ENCODE peak calls at places on chromosomes 3 and 15, in seven cellular contexts. H, S, U, T, F, J and O are unnamed samples.

GRCh38 chr3:193970773-193971206 is 165.2 kb upstream of the HES1 start:
- DNase-seq in J (no peak), S (no peak), F (no peak), T (no peak), U (no peak), H (no peak), O (no peak)

GRCh38 chr3:39724233-39724846 is 85.1 kb upstream of the MYRIP start:
- DNase-seq in H (no peak), U (no peak), F (no peak), J (no peak), T (no peak), S (no peak), O (peak; percentile 6)

GRCh38 chr3:128133273-128133883 is 9.8 kb upstream of the RUVBL1 start:
- DNase-seq in T (no peak), S (peak; percentile 60), H (peak; percentile 56), F (no peak), J (peak; percentile 36), U (no peak), O (peak; percentile 81)

GRCh38 chr3:150407051-150407817 is 864 bp upstream of the TSC22D2 start:
- DNase-seq in H (no peak), U (no peak), J (no peak), S (peak; percentile 20), F (no peak), T (no peak), O (no peak)

GRCh38 chr15:85785887-85786777 is 8.6 kb downstream of the KLHL25 start:
- DNase-seq in H (no peak), U (peak; percentile 44), T (no peak), F (no peak), J (peak; percentile 83), S (no peak), O (no peak)

GRCh38 chr3:129077222-129077621 is 16.6 kb downstream of the GP9 start:
- DNase-seq in F (no peak), T (no peak), U (no peak), H (no peak), S (no peak), J (no peak), O (no peak)

GRCh38 chr3:125260158-125260557 is 47.6 kb upstream of the SLC12A8 start:
- DNase-seq in H (no peak), U (no peak), F (no peak), J (no peak), T (no peak), S (no peak), O (no peak)

GRCh38 chr15:68511073-68511991 is 67.5 kb upstream of the CORO2B start:
- DNase-seq in T (peak; percentile 48), F (no peak), J (no peak), U (peak; percentile 50), S (no peak), H (no peak), O (no peak)

GRCh38 chr3:153634683-153635082 is 472.7 kb downstream of the RAP2B start:
- DNase-seq in U (no peak), S (no peak), H (no peak), F (no peak), T (no peak), J (no peak), O (no peak)

GRCh38 chr3:47420044-47420430 is 39.2 kb downstream of the PTPN23 start:
- DNase-seq in H (no peak), F (no peak), T (no peak), J (no peak), U (no peak), S (no peak), O (no peak)

GRCh38 chr3:138800248-138800647 is 34.5 kb downstream of the PIK3CB start:
- DNase-seq in F (no peak), H (no peak), U (no peak), T (no peak), J (no peak), S (no peak), O (no peak)

GRCh38 chr3:54538346-54538745 is 389.5 kb downstream of the LRTM1 start:
- DNase-seq in U (no peak), J (no peak), T (no peak), F (no peak), S (no peak), H (no peak), O (no peak)

GRCh38 chr3:17179381-17180205 is 294.8 kb downstream of the PLCL2 start:
- DNase-seq in H (no peak), T (no peak), U (no peak), S (peak; percentile 33), F (no peak), J (no peak), O (peak; percentile 44)

GRCh38 chr15:66743703-66744536 is 41.9 kb downstream of the SMAD6 start:
- DNase-seq in J (no peak), S (no peak), F (peak; percentile 42), T (no peak), H (no peak), U (no peak), O (no peak)

GRCh38 chr3:197258168-197258755 is 40.1 kb downstream of the DLG1 start:
- DNase-seq in U (no peak), F (no peak), S (no peak), H (no peak), T (no peak), J (no peak), O (no peak)

GRCh38 chr3:170368921-170369320 is 11.4 kb downstream of the SKIL start:
- DNase-seq in T (no peak), U (no peak), S (no peak), F (no peak), J (no peak), H (no peak), O (no peak)
- TF ChIP-seq CTCF in T (no peak), U (no peak), S (peak; percentile 56), F (peak; percentile 23), J (no peak), H (peak; percentile 28), O (peak; percentile 47)

DNA sequence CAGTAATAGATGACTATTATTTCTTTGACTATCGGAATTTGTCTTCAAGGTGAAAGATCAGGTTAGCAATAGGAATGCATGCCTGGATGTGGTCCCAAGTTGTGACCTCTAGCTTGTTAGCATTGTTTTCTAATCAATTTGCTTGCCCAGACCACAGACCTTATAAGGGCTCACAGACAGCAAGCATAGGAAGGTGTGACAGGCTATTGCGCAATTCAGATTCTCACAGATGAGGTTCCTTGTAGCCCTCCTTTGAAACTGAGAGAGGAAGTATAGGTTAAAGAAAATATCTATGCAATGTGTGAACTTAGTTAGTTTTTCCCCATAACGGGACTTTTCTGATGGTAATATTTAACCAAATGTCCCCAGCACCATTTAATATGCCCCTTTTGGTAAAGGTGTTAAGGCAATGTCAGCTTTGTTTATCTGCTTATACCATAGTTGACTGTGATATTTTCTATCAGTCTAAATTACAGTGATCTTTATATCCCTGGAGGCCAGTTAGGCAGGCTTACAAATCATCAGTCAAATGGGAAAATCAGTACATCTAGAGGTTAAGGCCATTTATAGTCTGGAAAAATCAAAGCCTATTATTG is 168.1 kb upstream of the MBNL1 start:
- DNase-seq in T (no peak), S (no peak), H (peak; percentile 18), F (no peak), U (no peak), J (no peak), O (no peak)
- H3K4me1 ChIP-seq in T (no peaks in the 10 kb centered on the region), S (no peaks in the 10 kb centered on the region), H (no peaks in the 10 kb centered on the region), F (no peaks in the 10 kb centered on the region), U (no peaks in the 10 kb centered on the region), J (no peaks in the 10 kb centered on the region), O (no peaks in the 10 kb centered on the region)

GRCh38 chr15:40192942-40193341 is 32.1 kb downstream of the BUB1B start:
- DNase-seq in H (no peak), J (no peak), F (no peak), U (no peak), T (no peak), S (no peak), O (no peak)
- H3K9me3 ChIP-seq in H (no peaks in the 10 kb centered on the region), J (no peaks in the 10 kb centered on the region), F (no peaks in the 10 kb centered on the region), U (no peaks in the 10 kb centered on the region), T (no peaks in the 10 kb centered on the region), S (no peaks in the 10 kb centered on the region), O (no peaks in the 10 kb centered on the region)

DNA sequence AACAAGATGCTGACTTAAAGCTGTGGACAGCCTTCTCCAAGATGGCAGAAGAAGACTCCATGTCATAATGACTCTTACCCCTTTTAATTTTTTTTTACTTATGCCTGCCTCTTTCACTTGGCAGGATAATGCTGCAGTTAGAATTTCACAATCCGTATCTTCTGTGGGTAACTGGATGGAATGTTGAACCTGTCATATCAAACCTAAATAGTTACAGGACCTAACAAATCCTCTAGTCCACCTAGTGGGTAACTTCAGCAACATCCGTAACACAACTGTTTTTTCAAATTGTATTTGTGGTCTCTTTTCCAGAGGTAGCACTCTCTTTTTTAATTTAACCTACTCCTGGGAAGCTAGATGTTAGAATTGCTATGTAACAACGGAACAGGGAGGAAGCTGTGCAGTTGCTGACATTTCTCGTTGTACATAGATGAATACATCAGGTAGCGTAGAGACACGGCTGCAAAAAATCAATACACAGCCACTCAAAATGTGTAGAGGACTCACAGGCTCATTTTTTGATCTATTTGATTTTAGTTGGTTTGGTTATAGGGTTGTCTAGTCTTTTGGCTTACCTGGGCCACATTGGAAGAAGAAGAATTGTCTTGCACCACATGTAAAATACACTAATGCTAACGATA is 43.9 kb upstream of the TRPM1 start:
- DNase-seq in U (no peak), H (no peak), F (no peak), S (no peak), T (no peak), J (no peak), O (no peak)
- TF ChIP-seq CTCF in U (no peak), H (no peak), F (no peak), S (no peak), T (no peak), J (no peak), O (peak; percentile 26)

GRCh38 chr3:66450389-66451022 is 50.3 kb downstream of the LRIG1 start:
- DNase-seq in S (no peak), U (peak; percentile 64), H (no peak), J (peak; percentile 81), T (no peak), F (peak; percentile 76), O (no peak)
- H3K4me1 ChIP-seq in S (no peaks in the 10 kb centered on the region), U (peaks cover 28% of the 10 kb centered on the region), H (no peaks in the 10 kb centered on the region), J (peaks cover 14% of the 10 kb centered on the region), T (peaks cover 53% of the 10 kb centered on the region), F (peaks cover 51% of the 10 kb centered on the region), O (peaks cover 9% of the 10 kb centered on the region)

DNA sequence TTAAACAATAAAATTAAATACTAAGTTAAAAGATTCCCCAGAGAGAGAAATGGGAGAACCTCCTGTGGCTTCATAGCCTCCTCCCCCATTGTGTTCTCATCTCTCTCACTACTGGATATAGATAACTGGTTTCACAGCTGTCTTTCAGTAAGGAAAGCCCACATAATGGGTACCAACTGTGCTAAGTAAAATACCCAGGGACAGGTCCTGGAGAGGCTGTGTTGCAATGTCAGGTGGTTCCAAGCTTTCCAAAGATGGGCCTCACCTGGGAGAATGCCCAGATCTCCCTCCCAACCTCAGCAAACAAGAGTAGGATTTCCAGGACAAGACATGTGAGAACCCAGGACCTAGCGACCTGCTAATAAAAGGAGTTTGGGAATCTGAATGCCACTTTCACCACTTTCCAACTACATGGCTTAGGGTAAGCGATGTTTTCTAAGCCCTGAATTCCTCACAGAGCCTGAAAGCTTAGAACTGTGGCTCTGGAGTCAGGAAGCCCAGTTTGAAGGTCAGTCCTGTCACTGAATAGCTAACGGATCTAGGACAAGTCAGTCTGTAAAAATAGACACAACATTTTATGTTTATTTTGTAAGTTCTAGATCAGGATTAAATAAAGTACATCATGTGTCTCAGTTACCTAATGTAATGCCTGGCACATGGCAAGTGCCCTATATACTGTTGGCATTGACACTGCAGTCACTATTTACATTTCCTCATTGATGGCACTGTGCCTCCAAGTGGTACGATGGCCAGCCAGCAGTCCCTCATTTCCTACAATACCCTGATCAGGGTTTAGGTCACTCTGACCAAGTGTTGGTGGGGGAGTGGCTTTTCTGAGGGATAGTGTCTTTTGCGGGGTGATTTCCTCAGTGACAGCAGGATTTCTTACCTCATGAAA is 11.9 kb downstream of the CERS3 start:
- DNase-seq in J (no peak), S (no peak), H (no peak), T (no peak), U (no peak), F (no peak), O (no peak)
- H3K9me3 ChIP-seq in J (no peaks in the 10 kb centered on the region), S (no peaks in the 10 kb centered on the region), H (no peaks in the 10 kb centered on the region), T (no peaks in the 10 kb centered on the region), U (no peaks in the 10 kb centered on the region), F (no peaks in the 10 kb centered on the region), O (no peaks in the 10 kb centered on the region)